ENCODE peak calls at places on chromosomes 4 and X, in seven cellular contexts. One of them, this sample, is unnamed.

GRCh38 chr4:48899432-48899749 is 7.2 kb downstream of the OCIAD2 start:
- DNase-seq in H1: no peak
- DNase-seq in GM12878: no peak
- DNase-seq in HCT116: no peak
- DNase-seq in K562: no peak
- DNase-seq in SK-N-SH: no peak
- DNase-seq in HepG2: no peak
- DNase-seq in this sample: no peak

GRCh38 chr4:118348886-118349285 is 3.9 kb downstream of the PRSS12 start:
- DNase-seq in H1: no peak
- DNase-seq in GM12878: no peak
- DNase-seq in HCT116: no peak
- DNase-seq in K562: no peak
- DNase-seq in SK-N-SH: no peak
- DNase-seq in HepG2: no peak
- DNase-seq in this sample: no peak

GRCh38 chr4:117596917-117597316 is 437.4 kb upstream of the NDST3 start:
- DNase-seq in H1: no peak
- DNase-seq in GM12878: no peak
- DNase-seq in HCT116: no peak
- DNase-seq in K562: no peak
- DNase-seq in SK-N-SH: no peak
- DNase-seq in HepG2: no peak
- DNase-seq in this sample: no peak

GRCh38 chr4:153222162-153222789 is 18.0 kb downstream of the TRIM2 start:
- DNase-seq in H1: no peak
- DNase-seq in GM12878: no peak
- DNase-seq in HCT116: no peak
- DNase-seq in K562: no peak
- DNase-seq in SK-N-SH: peak
- DNase-seq in HepG2: no peak
- DNase-seq in this sample: peak

GRCh38 chr4:174406416-174406815 is 115.9 kb downstream of the HPGD start:
- DNase-seq in H1: no peak
- DNase-seq in GM12878: no peak
- DNase-seq in HCT116: no peak
- DNase-seq in K562: no peak
- DNase-seq in SK-N-SH: no peak
- DNase-seq in HepG2: no peak
- DNase-seq in this sample: no peak

GRCh38 chr4:42995343-42995944 is 102.9 kb downstream of the GRXCR1 start:
- DNase-seq in H1: no peak
- DNase-seq in GM12878: no peak
- DNase-seq in HCT116: no peak
- DNase-seq in K562: peak
- DNase-seq in SK-N-SH: peak
- DNase-seq in HepG2: peak
- DNase-seq in this sample: peak

GRCh38 chrX:101550362-101550761 is at the start of gene ARMCX1:
- DNase-seq in H1: peak
- DNase-seq in GM12878: no peak
- DNase-seq in HCT116: no peak
- DNase-seq in K562: no peak
- DNase-seq in SK-N-SH: peak
- DNase-seq in HepG2: no peak
- DNase-seq in this sample: peak

GRCh38 chr4:15659768-15660394 is 4.7 kb upstream of the FBXL5 start:
- DNase-seq in H1: no peak
- DNase-seq in GM12878: no peak
- DNase-seq in HCT116: no peak
- DNase-seq in K562: no peak
- DNase-seq in SK-N-SH: no peak
- DNase-seq in HepG2: no peak
- DNase-seq in this sample: no peak

GRCh38 chr4:151430737-151431457 is 21.9 kb downstream of the FHIP1A start:
- DNase-seq in H1: no peak
- DNase-seq in GM12878: no peak
- DNase-seq in HCT116: no peak
- DNase-seq in K562: no peak
- DNase-seq in SK-N-SH: no peak
- DNase-seq in HepG2: no peak
- DNase-seq in this sample: no peak

GRCh38 chrX:71067727-71068051 is 445 bp downstream of the SNX12 start:
- DNase-seq in H1: no peak
- DNase-seq in GM12878: no peak
- DNase-seq in HCT116: no peak
- DNase-seq in K562: no peak
- DNase-seq in SK-N-SH: no peak
- DNase-seq in HepG2: no peak
- DNase-seq in this sample: no peak

GRCh38 chr4:128517096-128517738 is 229.6 kb upstream of the PGRMC2 start:
- DNase-seq in H1: no peak
- DNase-seq in GM12878: no peak
- DNase-seq in HCT116: no peak
- DNase-seq in K562: peak
- DNase-seq in SK-N-SH: no peak
- DNase-seq in HepG2: no peak
- DNase-seq in this sample: no peak

GRCh38 chr4:32169841-32170240 is 1449.7 kb downstream of the PCDH7 start:
- DNase-seq in H1: no peak
- DNase-seq in GM12878: no peak
- DNase-seq in HCT116: no peak
- DNase-seq in K562: no peak
- DNase-seq in SK-N-SH: no peak
- DNase-seq in HepG2: no peak
- DNase-seq in this sample: no peak

GRCh38 chr4:173284463-173284862 is 49.7 kb downstream of the HMGB2 start:
- DNase-seq in H1: no peak
- DNase-seq in GM12878: no peak
- DNase-seq in HCT116: no peak
- DNase-seq in K562: no peak
- DNase-seq in SK-N-SH: no peak
- DNase-seq in HepG2: no peak
- DNase-seq in this sample: no peak

GRCh38 chr4:39466747-39467146 is 7.9 kb downstream of the LIAS start:
- DNase-seq in H1: no peak
- DNase-seq in GM12878: no peak
- DNase-seq in HCT116: no peak
- DNase-seq in K562: no peak
- DNase-seq in SK-N-SH: no peak
- DNase-seq in HepG2: no peak
- DNase-seq in this sample: no peak

GRCh38 chr4:123198706-123199105 is 197.9 kb upstream of the SPRY1 start:
- DNase-seq in H1: no peak
- DNase-seq in GM12878: no peak
- DNase-seq in HCT116: no peak
- DNase-seq in K562: no peak
- DNase-seq in SK-N-SH: no peak
- DNase-seq in HepG2: no peak
- DNase-seq in this sample: no peak

GRCh38 chrX:112803060-112803459 is 37.6 kb downstream of the AMOT start:
- DNase-seq in H1: no peak
- DNase-seq in GM12878: no peak
- DNase-seq in HCT116: no peak
- DNase-seq in K562: no peak
- DNase-seq in SK-N-SH: no peak
- DNase-seq in HepG2: no peak
- DNase-seq in this sample: no peak

GRCh38 chr4:3228881-3229280 is 20.1 kb upstream of the MSANTD1 start:
- DNase-seq in H1: no peak
- DNase-seq in GM12878: no peak
- DNase-seq in HCT116: no peak
- DNase-seq in K562: no peak
- DNase-seq in SK-N-SH: no peak
- DNase-seq in HepG2: no peak
- DNase-seq in this sample: no peak

GRCh38 chr4:138344064-138344463 is 101.9 kb upstream of the SLC7A11 start:
- DNase-seq in H1: no peak
- DNase-seq in GM12878: no peak
- DNase-seq in HCT116: no peak
- DNase-seq in K562: no peak
- DNase-seq in SK-N-SH: no peak
- DNase-seq in HepG2: no peak
- DNase-seq in this sample: no peak

GRCh38 chr4:168415911-168416310 is 64.4 kb downstream of the DDX60L start:
- DNase-seq in H1: no peak
- DNase-seq in GM12878: no peak
- DNase-seq in HCT116: no peak
- DNase-seq in K562: no peak
- DNase-seq in SK-N-SH: no peak
- DNase-seq in HepG2: no peak
- DNase-seq in this sample: no peak

GRCh38 chrX:107626481-107626880 is 1.8 kb upstream of the PRPS1 start:
- DNase-seq in H1: no peak
- DNase-seq in GM12878: no peak
- DNase-seq in HCT116: no peak
- DNase-seq in K562: no peak
- DNase-seq in SK-N-SH: no peak
- DNase-seq in HepG2: no peak
- DNase-seq in this sample: no peak

GRCh38 chr4:15396157-15396800 is 31.6 kb upstream of the C1QTNF7 start:
- DNase-seq in H1: peak
- DNase-seq in GM12878: no peak
- DNase-seq in HCT116: peak
- DNase-seq in K562: peak
- DNase-seq in SK-N-SH: peak
- DNase-seq in HepG2: peak
- DNase-seq in this sample: peak

GRCh38 chrX:57286507-57287251 is at the start of gene FAAH2:
- DNase-seq in H1: no peak
- DNase-seq in GM12878: peak
- DNase-seq in HCT116: peak
- DNase-seq in K562: peak
- DNase-seq in SK-N-SH: no peak
- DNase-seq in HepG2: peak
- DNase-seq in this sample: peak

GRCh38 chrX:29225670-29226069 is 638.4 kb downstream of the IL1RAPL1 start:
- DNase-seq in H1: peak
- DNase-seq in GM12878: no peak
- DNase-seq in HCT116: no peak
- DNase-seq in K562: no peak
- DNase-seq in SK-N-SH: no peak
- DNase-seq in HepG2: no peak
- DNase-seq in this sample: no peak

DNA sequence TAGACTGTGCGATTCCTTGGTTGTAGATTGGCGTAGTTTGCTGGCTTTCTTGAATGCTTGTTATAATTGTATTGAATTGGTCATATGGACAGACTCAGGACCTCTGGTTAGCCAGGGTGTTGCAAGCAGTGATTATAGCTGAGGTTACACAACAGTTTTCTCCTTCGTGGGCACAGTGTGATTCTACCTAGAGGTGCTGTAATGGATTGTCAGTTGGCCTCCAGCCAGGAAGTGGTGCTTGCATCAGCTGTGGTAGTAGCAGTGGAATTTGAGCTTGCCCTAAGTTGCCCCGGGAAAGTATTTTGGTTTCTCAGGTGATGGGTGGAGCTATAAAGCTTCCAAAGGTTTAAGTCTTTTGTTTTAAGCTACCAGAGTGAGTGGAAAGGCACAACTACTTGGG is 23.1 kb upstream of the GABRG1 start:
- DNase-seq in H1: no peak
- DNase-seq in GM12878: no peak
- DNase-seq in HCT116: no peak
- DNase-seq in K562: no peak
- DNase-seq in SK-N-SH: no peak
- DNase-seq in HepG2: peak
- DNase-seq in this sample: no peak
- TF ChIP-seq JUND in H1: no peak
- TF ChIP-seq JUND in GM12878: no peak
- TF ChIP-seq JUND in HCT116: no peak
- TF ChIP-seq JUND in K562: no peak
- TF ChIP-seq JUND in SK-N-SH: no peak
- TF ChIP-seq JUND in HepG2: no peak
- TF ChIP-seq JUND in this sample: no peak

GRCh38 chr4:64146030-64146429 is 263.2 kb downstream of the TECRL start:
- DNase-seq in H1: no peak
- DNase-seq in GM12878: no peak
- DNase-seq in HCT116: no peak
- DNase-seq in K562: no peak
- DNase-seq in SK-N-SH: no peak
- DNase-seq in HepG2: no peak
- DNase-seq in this sample: peak

GRCh38 chr4:64144994-64145393 is 264.3 kb downstream of the TECRL start:
- DNase-seq in H1: no peak
- DNase-seq in GM12878: no peak
- DNase-seq in HCT116: no peak
- DNase-seq in K562: no peak
- DNase-seq in SK-N-SH: no peak
- DNase-seq in HepG2: no peak
- DNase-seq in this sample: peak
- TF ChIP-seq JUND in H1: no peak
- TF ChIP-seq JUND in GM12878: no peak
- TF ChIP-seq JUND in HCT116: no peak
- TF ChIP-seq JUND in K562: no peak
- TF ChIP-seq JUND in SK-N-SH: no peak
- TF ChIP-seq JUND in HepG2: no peak
- TF ChIP-seq JUND in this sample: peak

GRCh38 chr4:87529187-87529586 is at the start of gene SPARCL1:
- DNase-seq in H1: no peak
- DNase-seq in GM12878: no peak
- DNase-seq in HCT116: no peak
- DNase-seq in K562: no peak
- DNase-seq in SK-N-SH: no peak
- DNase-seq in HepG2: no peak
- DNase-seq in this sample: no peak
- TF ChIP-seq JUND in H1: no peak
- TF ChIP-seq JUND in GM12878: no peak
- TF ChIP-seq JUND in HCT116: no peak
- TF ChIP-seq JUND in K562: no peak
- TF ChIP-seq JUND in SK-N-SH: no peak
- TF ChIP-seq JUND in HepG2: no peak
- TF ChIP-seq JUND in this sample: no peak

GRCh38 chr4:59518005-59518823 is 1681.9 kb upstream of the ADGRL3 start:
- DNase-seq in H1: no peak
- DNase-seq in GM12878: no peak
- DNase-seq in HCT116: no peak
- DNase-seq in K562: no peak
- DNase-seq in SK-N-SH: no peak
- DNase-seq in HepG2: no peak
- DNase-seq in this sample: no peak
- TF ChIP-seq JUND in H1: no peak
- TF ChIP-seq JUND in GM12878: no peak
- TF ChIP-seq JUND in HCT116: no peak
- TF ChIP-seq JUND in K562: no peak
- TF ChIP-seq JUND in SK-N-SH: no peak
- TF ChIP-seq JUND in HepG2: no peak
- TF ChIP-seq JUND in this sample: no peak

This sample was measured in T47D.